ENCODE peak calls at places on chromosome 16, in nine cellular contexts. V is endodermal cell, P is adrenal gland, H is H1, B is OCI-LY7, M is neural crest cell, Y is cardiac fibroblast, F is left ventricle myocardium inferior, W is AG09319. D is an unnamed sample.

GRCh38 chr16:75218256-75219076 is at the start of gene CTRB1:
- DNase-seq in V (no peak), P (peak), H (no peak), B (no peak), M (no peak), Y (no peak), F (no peak), W (no peak), D (no peak)

GRCh38 chr16:77336637-77337036 is 98.2 kb downstream of the ADAMTS18 start:
- DNase-seq in V (peak), P (no peak), H (no peak), B (no peak), M (no peak), Y (peak), F (no peak), W (peak), D (no peak)

GRCh38 chr16:12260647-12261262 is 284.2 kb downstream of the SNX29 start:
- DNase-seq in V (peak), P (no peak), H (peak), B (peak), M (no peak), Y (peak), F (no peak), W (no peak), D (no peak)

GRCh38 chr16:56029026-56029425 is 153.9 kb upstream of the CES5A start:
- DNase-seq in V (peak), P (no peak), H (no peak), B (no peak), M (no peak), Y (no peak), F (no peak), W (no peak), D (no peak)

GRCh38 chr16:78770353-78771091 is 671.1 kb downstream of the WWOX start:
- DNase-seq in V (peak), P (peak), H (peak), B (peak), M (peak), Y (no peak), F (peak), W (no peak), D (peak)

GRCh38 chr16:83968891-83969672 is 1.0 kb downstream of the NECAB2 start:
- DNase-seq in V (peak), P (no peak), H (no peak), B (no peak), M (no peak), Y (no peak), F (peak), W (no peak), D (no peak)

GRCh38 chr16:88064011-88064888 is 113.0 kb downstream of the BANP start:
- DNase-seq in V (no peak), P (no peak), H (no peak), B (no peak), M (no peak), Y (no peak), F (peak), W (no peak), D (no peak)

GRCh38 chr16:49910761-49911160 is 54.8 kb upstream of the ZNF423 start:
- DNase-seq in V (no peak), P (no peak), H (peak), B (no peak), M (no peak), Y (no peak), F (no peak), W (no peak), D (no peak)

GRCh38 chr16:4372578-4373355 is 1.1 kb downstream of the VASN start:
- DNase-seq in V (peak), P (peak), H (no peak), B (peak), M (no peak), Y (peak), F (peak), W (no peak), D (no peak)

GRCh38 chr16:15034266-15035162 is 21.4 kb downstream of the NTAN1 start:
- DNase-seq in V (no peak), P (no peak), H (no peak), B (no peak), M (no peak), Y (peak), F (no peak), W (no peak), D (no peak)

DNA sequence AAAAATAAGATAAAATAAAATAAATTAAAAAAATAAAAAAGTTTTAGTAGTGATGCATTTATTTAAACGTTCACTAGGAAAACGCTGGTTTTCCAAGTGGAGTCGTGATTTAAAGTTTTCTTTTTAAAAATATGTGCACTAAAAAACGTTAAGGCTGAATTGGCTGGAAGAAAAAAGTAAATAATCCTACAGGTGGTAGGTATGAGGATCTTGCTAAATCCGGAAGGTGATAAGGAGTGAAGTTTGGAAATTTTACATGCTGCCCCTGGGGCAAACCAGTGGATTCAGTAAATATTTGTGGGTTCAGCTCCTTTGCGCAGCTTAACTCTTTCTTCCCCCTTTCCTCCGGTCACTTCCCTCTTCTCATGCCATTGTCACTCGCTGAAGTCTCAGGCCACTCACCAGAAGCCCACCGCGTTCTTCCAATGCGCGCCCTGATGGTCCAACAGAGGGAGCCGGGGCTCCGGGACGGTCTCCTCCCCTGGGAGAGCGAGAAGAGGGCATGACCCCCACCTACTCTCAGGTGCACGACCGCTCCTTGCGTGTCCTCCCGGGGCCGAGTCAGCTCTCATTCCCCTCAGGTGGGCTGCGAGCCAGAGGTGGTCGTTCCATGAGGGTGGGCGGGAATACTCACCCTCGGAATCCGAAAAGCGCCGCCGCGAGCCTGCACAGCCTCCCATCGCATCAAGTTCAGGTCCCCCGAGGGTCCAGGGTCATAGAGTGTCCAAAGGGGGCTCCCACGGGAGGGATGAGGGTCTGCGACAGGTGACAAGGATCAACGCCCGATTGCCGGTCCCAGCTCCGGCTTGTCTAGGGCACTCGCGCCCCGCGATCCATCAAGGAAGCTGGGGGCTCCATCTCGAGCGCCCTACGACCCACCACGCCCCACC is 549 bp downstream of the CLN3 start:
- DNase-seq in V (peak), P (peak), H (peak), B (peak), M (peak), Y (peak), F (peak), W (no peak), D (no peak)
- TF ChIP-seq CTCF in V (peak), P (peak), H (peak), B (peak), M (no peak), Y (peak), F (peak), W (peak), D (peak)

DNA sequence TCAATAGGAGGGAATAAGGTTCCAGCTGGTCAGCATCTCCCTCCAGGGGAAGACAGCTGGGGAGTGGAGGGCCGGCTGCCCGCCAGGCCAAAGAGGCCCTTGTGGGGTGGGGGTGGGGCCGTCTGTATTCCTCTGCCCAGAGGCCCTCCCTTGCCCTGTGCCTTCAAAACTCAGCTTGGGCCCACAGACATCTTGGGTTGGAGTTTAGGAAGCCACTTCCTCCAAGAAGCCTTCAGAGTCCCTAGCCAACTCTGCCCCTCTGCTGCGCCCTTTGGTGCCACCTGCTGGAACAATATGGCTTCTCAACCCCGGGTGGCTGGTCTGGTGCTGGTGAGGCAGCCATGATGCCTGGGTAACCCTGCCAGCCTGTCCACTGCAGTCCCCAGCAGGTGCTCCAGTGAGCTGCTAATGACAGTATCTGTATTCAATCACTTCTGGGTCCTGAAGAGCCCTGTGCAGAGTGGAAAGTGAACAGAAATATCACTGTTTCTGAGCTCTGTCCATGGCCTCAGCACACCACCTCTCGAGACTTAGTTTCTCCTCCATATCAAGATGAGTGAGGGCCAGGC is 16.7 kb downstream of the HSD11B2 start:
- DNase-seq in V (peak), P (peak), H (peak), B (peak), M (no peak), Y (peak), F (peak), W (no peak), D (peak)
- TF ChIP-seq CTCF in V (peak), P (peak), H (peak), B (peak), M (peak), Y (peak), F (peak), W (peak), D (peak)

GRCh38 chr16:81143921-81144471 is 47.8 kb upstream of the GCSH start:
- DNase-seq in V (no peak), P (no peak), H (no peak), B (no peak), M (no peak), Y (no peak), F (no peak), W (no peak), D (no peak)

GRCh38 chr16:81137012-81137335 is 40.8 kb upstream of the GCSH start:
- DNase-seq in V (no peak), P (no peak), H (no peak), B (no peak), M (no peak), Y (peak), F (no peak), W (no peak), D (no peak)

GRCh38 chr16:81137754-81138153 is 41.6 kb upstream of the GCSH start:
- DNase-seq in V (no peak), P (no peak), H (no peak), B (no peak), M (no peak), Y (no peak), F (no peak), W (no peak), D (no peak)

GRCh38 chr16:81142864-81143263 is 46.7 kb upstream of the GCSH start:
- DNase-seq in V (peak), P (no peak), H (no peak), B (no peak), M (no peak), Y (no peak), F (no peak), W (no peak), D (no peak)

DNA sequence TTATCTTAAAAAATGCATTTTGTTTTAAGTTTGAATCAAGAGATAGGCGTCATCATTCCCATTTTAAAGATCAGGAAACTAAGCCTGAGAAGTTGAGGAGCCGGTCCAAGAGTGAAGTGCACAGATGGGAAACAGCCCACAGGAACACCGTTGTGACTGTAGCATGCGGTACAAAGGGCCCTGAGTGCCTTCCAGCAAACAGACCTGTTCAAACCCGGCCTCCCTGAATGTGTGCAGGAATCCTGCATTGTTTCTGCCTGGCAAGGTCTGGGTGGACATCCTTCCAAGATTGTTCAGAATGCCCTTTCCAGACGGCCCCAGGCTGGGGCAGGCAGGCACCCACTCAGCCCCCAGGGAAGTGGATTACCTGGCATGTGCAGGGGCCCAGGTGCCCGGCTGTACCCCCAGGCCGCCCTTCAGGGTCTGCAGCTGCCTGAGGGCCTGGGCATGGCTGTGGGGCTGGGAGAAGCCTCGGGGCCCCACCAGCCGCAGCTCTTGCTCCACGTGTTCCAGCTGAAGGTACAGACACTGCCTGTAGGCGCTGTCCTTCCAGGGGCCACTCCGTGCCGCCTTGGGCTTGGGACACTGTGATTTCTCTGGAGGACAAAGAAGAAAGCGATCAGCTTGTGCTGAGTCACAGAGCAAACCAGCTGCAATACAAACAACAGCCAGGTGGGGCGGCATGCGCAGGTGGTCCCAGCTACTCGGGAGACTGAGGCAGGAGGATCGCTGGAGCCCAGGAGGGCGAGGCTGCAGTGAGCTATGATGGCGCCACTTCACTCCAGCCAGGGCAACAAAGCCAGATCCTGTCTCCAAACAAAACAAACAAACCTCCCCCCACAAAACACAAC is 45.0 kb upstream of the GCSH start:
- DNase-seq in V (peak), P (no peak), H (peak), B (peak), M (no peak), Y (no peak), F (no peak), W (no peak), D (no peak)
- TF ChIP-seq CTCF in V (peak), P (no peak), H (peak), B (peak), M (peak), Y (peak), F (no peak), W (no peak), D (no peak)

GRCh38 chr16:70380919-70381603 is 34.4 kb downstream of the DDX19A start:
- DNase-seq in V (peak), P (peak), H (peak), B (peak), M (peak), Y (peak), F (peak), W (peak), D (peak)
- TF ChIP-seq CTCF in V (peak), P (peak), H (peak), B (peak), M (peak), Y (no peak), F (peak), W (peak), D (peak)